ENCODE peak calls at places on chromosome 1, in five cellular contexts. K, C, A, Q and H are unnamed samples.
A peak's percentile ranks its signal among the peaks of the same experiment; 100 is the strongest.

GRCh38 chr1:26287033-26287711 is 7.3 kb downstream of the SH3BGRL3 start:
- DNase-seq in K (no peak), C (peak; percentile 69), A (no peak), Q (peak; percentile 72), H (no peak)

GRCh38 chr1:31221072-31221471 is 18.6 kb downstream of the NKAIN1 start:
- DNase-seq in K (no peak), C (no peak), A (no peak), Q (no peak), H (no peak)

GRCh38 chr1:227893696-227894305 is 53.9 kb downstream of the WNT9A start:
- DNase-seq in K (no peak), C (no peak), A (no peak), Q (no peak), H (no peak)

GRCh38 chr1:160971618-160972056 is 17.0 kb upstream of the ITLN2 start:
- DNase-seq in K (no peak), C (no peak), A (no peak), Q (no peak), H (no peak)

GRCh38 chr1:199931666-199932377 is 95.7 kb upstream of the NR5A2 start:
- DNase-seq in K (no peak), C (no peak), A (no peak), Q (peak; percentile 95), H (no peak)

GRCh38 chr1:216600730-216601426 is 122.4 kb downstream of the ESRRG start:
- DNase-seq in K (peak; percentile 85), C (peak; percentile 87), A (peak; percentile 43), Q (peak; percentile 84), H (peak; percentile 56)

GRCh38 chr1:23470282-23471070 is 13.5 kb downstream of the ASAP3 start:
- DNase-seq in K (peak; percentile 66), C (peak; percentile 68), A (no peak), Q (no peak), H (peak; percentile 41)

GRCh38 chr1:226888816-226889215 is 18.4 kb downstream of the PSEN2 start:
- DNase-seq in K (no peak), C (no peak), A (no peak), Q (no peak), H (no peak)

GRCh38 chr1:161172349-161172748 is 5.0 kb downstream of the B4GALT3 start:
- DNase-seq in K (no peak), C (no peak), A (no peak), Q (no peak), H (no peak)